ENCODE peak calls at places on chromosome 6, in five cellular contexts. A is EL; Y is activated T-helper 1 cell treated with anti-CD3 and anti-CD28 coated beads, Interleukin-2, amount 50 U/mL, for 16 hours; O is NCI-H446; U is HT-29. R is an unnamed sample.

GRCh38 chr6:33008944-33009861 is at the start of gene HLA-DOA:
- DNase-seq in O (no peak), Y (no peak), A (peak), U (no peak), R (peak)

GRCh38 chr6:14757014-14757413 is 488.9 kb upstream of the JARID2 start:
- DNase-seq in Y (no peak), O (no peak), A (no peak), U (no peak), R (no peak)

GRCh38 chr6:82076855-82077254 is 170.7 kb downstream of the IBTK start:
- DNase-seq in Y (no peak), A (peak), U (no peak), O (no peak), R (no peak)

GRCh38 chr6:112144145-112144926 is 56.9 kb downstream of the FAM229B start:
- DNase-seq in A (peak), Y (no peak), O (peak), U (no peak), R (no peak)

GRCh38 chr6:147567141-147567805 is 58.8 kb downstream of the SAMD5 start:
- DNase-seq in U (no peak), O (no peak), Y (no peak), A (no peak), R (no peak)

GRCh38 chr6:5744497-5744896 is 262.2 kb downstream of the NRN1 start:
- DNase-seq in A (no peak), Y (no peak), O (no peak), U (peak), R (no peak)

GRCh38 chr6:70705772-70706171 is 38.1 kb downstream of the SMAP1 start:
- DNase-seq in O (no peak), A (no peak), Y (no peak), U (no peak), R (no peak)

GRCh38 chr6:40779399-40779798 is 192.2 kb upstream of the LRFN2 start:
- DNase-seq in U (no peak), A (peak), O (no peak), Y (no peak), R (peak)

GRCh38 chr6:108134213-108134973 is 31.4 kb upstream of the NR2E1 start:
- DNase-seq in O (no peak), A (no peak), U (no peak), Y (no peak), R (peak)

GRCh38 chr6:137873273-137873762 is 6.3 kb downstream of the TNFAIP3 start:
- DNase-seq in Y (peak), A (peak), U (no peak), O (no peak), R (peak)

GRCh38 chr6:87484491-87484890 is 11.7 kb downstream of the SLC35A1 start:
- DNase-seq in Y (no peak), A (no peak), U (peak), O (no peak), R (no peak)

GRCh38 chr6:146300540-146300939 is 243.1 kb upstream of the RAB32 start:
- DNase-seq in Y (no peak), O (no peak), U (no peak), A (no peak), R (no peak)

GRCh38 chr6:20866940-20867630 is 332.8 kb downstream of the CDKAL1 start:
- DNase-seq in O (no peak), A (no peak), Y (no peak), U (no peak), R (peak)